ENCODE peak calls at places on chromosome 1, in four cellular contexts. One of them, this sample, is unnamed.

GRCh38 chr1:26031903-26032220 is 10.3 kb downstream of the EXTL1 start:
- DNase-seq in Panc1: no peak
- DNase-seq in stimulated activated CD4-positive, alpha-beta T cell treated with anti-CD3 and anti-CD28 coated beads, TNF-alpha, amount 100 ng/mL, for 48 hours: no peak
- DNase-seq in 8988T: no peak
- DNase-seq in this sample: no peak

GRCh38 chr1:170162385-170163226 is 16.8 kb downstream of the NTMT2 start:
- DNase-seq in Panc1: no peak
- DNase-seq in stimulated activated CD4-positive, alpha-beta T cell treated with anti-CD3 and anti-CD28 coated beads, TNF-alpha, amount 100 ng/mL, for 48 hours: no peak
- DNase-seq in 8988T: no peak
- DNase-seq in this sample: no peak

GRCh38 chr1:172051898-172052297 is 210.6 kb downstream of the DNM3 start:
- DNase-seq in Panc1: no peak
- DNase-seq in stimulated activated CD4-positive, alpha-beta T cell treated with anti-CD3 and anti-CD28 coated beads, TNF-alpha, amount 100 ng/mL, for 48 hours: no peak
- DNase-seq in 8988T: no peak
- DNase-seq in this sample: no peak

GRCh38 chr1:213070399-213070798 is 19.4 kb downstream of the RPS6KC1 start:
- DNase-seq in Panc1: no peak
- DNase-seq in stimulated activated CD4-positive, alpha-beta T cell treated with anti-CD3 and anti-CD28 coated beads, TNF-alpha, amount 100 ng/mL, for 48 hours: no peak
- DNase-seq in 8988T: no peak
- DNase-seq in this sample: no peak

GRCh38 chr1:21594935-21595897 is 73.9 kb downstream of the RAP1GAP start:
- DNase-seq in Panc1: no peak
- DNase-seq in stimulated activated CD4-positive, alpha-beta T cell treated with anti-CD3 and anti-CD28 coated beads, TNF-alpha, amount 100 ng/mL, for 48 hours: peak; percentile 56
- DNase-seq in 8988T: peak; percentile 73
- DNase-seq in this sample: no peak

GRCh38 chr1:64019818-64020217 is 183.6 kb upstream of the UBE2U start:
- DNase-seq in Panc1: no peak
- DNase-seq in stimulated activated CD4-positive, alpha-beta T cell treated with anti-CD3 and anti-CD28 coated beads, TNF-alpha, amount 100 ng/mL, for 48 hours: no peak
- DNase-seq in 8988T: no peak
- DNase-seq in this sample: no peak

GRCh38 chr1:247576514-247576913 is 11.6 kb upstream of the OR2G2 start:
- DNase-seq in Panc1: peak; percentile 5
- DNase-seq in stimulated activated CD4-positive, alpha-beta T cell treated with anti-CD3 and anti-CD28 coated beads, TNF-alpha, amount 100 ng/mL, for 48 hours: no peak
- DNase-seq in 8988T: no peak
- DNase-seq in this sample: no peak

GRCh38 chr1:162270016-162270415 is 106.6 kb downstream of the SPATA46 start:
- DNase-seq in Panc1: no peak
- DNase-seq in stimulated activated CD4-positive, alpha-beta T cell treated with anti-CD3 and anti-CD28 coated beads, TNF-alpha, amount 100 ng/mL, for 48 hours: no peak
- DNase-seq in 8988T: no peak
- DNase-seq in this sample: no peak

GRCh38 chr1:232328496-232329102 is 301.3 kb downstream of the SIPA1L2 start:
- DNase-seq in Panc1: no peak
- DNase-seq in stimulated activated CD4-positive, alpha-beta T cell treated with anti-CD3 and anti-CD28 coated beads, TNF-alpha, amount 100 ng/mL, for 48 hours: no peak
- DNase-seq in 8988T: no peak
- DNase-seq in this sample: no peak

GRCh38 chr1:42927920-42928505 is 30.7 kb downstream of the SLC2A1 start:
- DNase-seq in Panc1: no peak
- DNase-seq in stimulated activated CD4-positive, alpha-beta T cell treated with anti-CD3 and anti-CD28 coated beads, TNF-alpha, amount 100 ng/mL, for 48 hours: no peak
- DNase-seq in 8988T: no peak
- DNase-seq in this sample: no peak

GRCh38 chr1:50109647-50110075 is 941 bp downstream of the ELAVL4 start:
- DNase-seq in Panc1: no peak
- DNase-seq in stimulated activated CD4-positive, alpha-beta T cell treated with anti-CD3 and anti-CD28 coated beads, TNF-alpha, amount 100 ng/mL, for 48 hours: no peak
- DNase-seq in 8988T: no peak
- DNase-seq in this sample: no peak

GRCh38 chr1:64223329-64224151 is 20.1 kb downstream of the UBE2U start:
- DNase-seq in Panc1: no peak
- DNase-seq in stimulated activated CD4-positive, alpha-beta T cell treated with anti-CD3 and anti-CD28 coated beads, TNF-alpha, amount 100 ng/mL, for 48 hours: no peak
- DNase-seq in 8988T: no peak
- DNase-seq in this sample: no peak

GRCh38 chr1:211285196-211285595 is 26.0 kb downstream of the RCOR3 start:
- DNase-seq in Panc1: no peak
- DNase-seq in stimulated activated CD4-positive, alpha-beta T cell treated with anti-CD3 and anti-CD28 coated beads, TNF-alpha, amount 100 ng/mL, for 48 hours: no peak
- DNase-seq in 8988T: no peak
- DNase-seq in this sample: no peak

This sample was measured in type B pancreatic cell.